ENCODE peak calls at places on chromosomes 1 and 21, in nine cellular contexts. I, O, W, T, L, A, P, Q and V are unnamed samples.

GRCh38 chr1:211610779-211611556 is 32.0 kb upstream of the SLC30A1 start:
- DNase-seq in O (peak), L (peak), T (peak), A (no peak), Q (no peak), P (peak), W (no peak), I (no peak), V (no peak)

GRCh38 chr1:20903452-20903851 is 116.3 kb upstream of the HP1BP3 start:
- DNase-seq in I (no peak), W (peak), L (no peak), O (peak), P (no peak), Q (no peak), T (peak), A (no peak), V (no peak)

GRCh38 chr1:83978056-83978455 is 20.9 kb downstream of the TTLL7 start:
- DNase-seq in A (no peak), Q (no peak), I (no peak), O (no peak), W (no peak), L (no peak), P (no peak), T (no peak), V (no peak)

GRCh38 chr1:187839873-187840272 is 1011.1 kb downstream of the PLA2G4A start:
- DNase-seq in I (no peak), Q (no peak), O (no peak), P (no peak), A (no peak), W (no peak), L (no peak), T (no peak), V (no peak)

GRCh38 chr1:207748737-207749528 is 2.9 kb upstream of the CD46 start:
- DNase-seq in I (no peak), L (no peak), W (peak), T (no peak), Q (no peak), P (no peak), A (no peak), O (no peak), V (no peak)

GRCh38 chr21:34004984-34005383 is 68.4 kb upstream of the MRPS6 start:
- DNase-seq in L (no peak), A (no peak), T (no peak), O (no peak), P (no peak), Q (peak), I (no peak), W (no peak), V (no peak)

GRCh38 chr1:111272081-111272480 is 18.6 kb upstream of the CHIA start:
- DNase-seq in I (no peak), L (no peak), A (no peak), Q (no peak), P (no peak), W (no peak), O (no peak), T (no peak), V (no peak)

GRCh38 chr1:234893725-234894630 is 234.7 kb downstream of the TOMM20 start:
- DNase-seq in T (peak), O (peak), P (peak), W (peak), I (no peak), Q (no peak), A (no peak), L (no peak), V (no peak)

GRCh38 chr1:201142011-201142853 is 12.0 kb downstream of the TMEM9 start:
- DNase-seq in L (no peak), I (no peak), T (no peak), A (no peak), O (no peak), W (no peak), Q (peak), P (no peak), V (no peak)

GRCh38 chr1:112971006-112971405 is 15.0 kb upstream of the SLC16A1 start:
- DNase-seq in T (no peak), W (no peak), Q (no peak), I (no peak), O (peak), P (peak), L (no peak), A (no peak), V (no peak)

GRCh38 chr21:35015435-35016024 is 33.6 kb downstream of the RUNX1 start:
- DNase-seq in T (no peak), O (no peak), W (no peak), P (no peak), Q (no peak), I (no peak), A (no peak), L (no peak), V (no peak)

GRCh38 chr1:204358145-204358544 is 1.6 kb downstream of the PLEKHA6 start:
- DNase-seq in Q (no peak), A (no peak), W (no peak), T (no peak), I (no peak), P (no peak), O (no peak), L (no peak), V (no peak)

GRCh38 chr1:162905759-162906158 is 44.8 kb upstream of the CCDC190 start:
- DNase-seq in L (no peak), A (no peak), I (no peak), W (peak), O (peak), T (peak), Q (no peak), P (peak), V (no peak)

GRCh38 chr1:202007703-202008489 is 2.5 kb upstream of the ELF3 start:
- DNase-seq in O (no peak), W (peak), I (no peak), P (no peak), Q (no peak), T (peak), L (no peak), A (no peak), V (peak)

GRCh38 chr1:246724725-246725095 is 501 bp downstream of the SCCPDH start:
- DNase-seq in O (peak), L (peak), T (peak), W (peak), A (no peak), I (no peak), P (no peak), Q (no peak), V (peak)

GRCh38 chr1:1758692-1759455 is 19.4 kb downstream of the NADK start:
- DNase-seq in I (no peak), L (no peak), Q (no peak), P (no peak), W (peak), T (no peak), A (no peak), O (no peak), V (peak)

GRCh38 chr1:47703161-47703825 is 265.4 kb downstream of the FOXD2 start:
- DNase-seq in T (peak), L (no peak), A (no peak), O (no peak), Q (no peak), P (peak), W (no peak), I (no peak), V (no peak)

GRCh38 chr1:9397984-9398526 is 105.4 kb downstream of the SPSB1 start:
- DNase-seq in A (no peak), O (peak), T (no peak), L (peak), Q (no peak), W (no peak), P (no peak), I (no peak), V (no peak)

GRCh38 chr1:95095833-95096217 is 21.3 kb upstream of the TLCD4 start:
- DNase-seq in W (no peak), T (no peak), O (no peak), Q (no peak), I (no peak), L (no peak), P (no peak), A (no peak), V (no peak)

GRCh38 chr1:17441265-17441992 is 2.0 kb upstream of the RCC2 start:
- DNase-seq in L (no peak), A (no peak), P (peak), T (no peak), Q (no peak), I (no peak), O (peak), W (peak), V (peak)

GRCh38 chr1:25045480-25046193 is 115.6 kb upstream of the RUNX3 start:
- DNase-seq in P (no peak), A (no peak), T (no peak), W (no peak), L (no peak), Q (no peak), O (no peak), I (no peak), V (no peak)

GRCh38 chr1:234175363-234175762 is 197.9 kb upstream of the COA6 start:
- DNase-seq in I (no peak), W (no peak), Q (no peak), O (no peak), T (no peak), P (no peak), A (no peak), L (no peak), V (no peak)

GRCh38 chr1:216447898-216448568 is 24.8 kb upstream of the USH2A start:
- DNase-seq in P (no peak), O (peak), W (peak), L (no peak), A (no peak), I (no peak), Q (no peak), T (no peak), V (no peak)

GRCh38 chr21:45980697-45981096 is 873 bp upstream of the COL6A1 start:
- DNase-seq in P (no peak), T (no peak), W (no peak), A (no peak), O (no peak), I (no peak), L (no peak), Q (no peak), V (no peak)

GRCh38 chr1:19262047-19262446 is 10.4 kb downstream of the MRTO4 start:
- DNase-seq in A (no peak), T (no peak), P (no peak), I (no peak), W (no peak), O (no peak), L (no peak), Q (no peak), V (no peak)

GRCh38 chr1:158068918-158069317 is 75.5 kb downstream of the KIRREL1 start:
- DNase-seq in P (peak), A (no peak), I (no peak), T (no peak), Q (no peak), W (no peak), L (no peak), O (no peak), V (no peak)

GRCh38 chr21:25997788-25998611 is 172.6 kb downstream of the APP start:
- DNase-seq in A (no peak), W (no peak), O (no peak), L (no peak), T (no peak), Q (peak), I (no peak), P (no peak), V (peak)

GRCh38 chr1:240149488-240150094 is 57.9 kb downstream of the FMN2 start:
- DNase-seq in T (peak), O (peak), P (peak), Q (no peak), A (no peak), I (no peak), L (no peak), W (peak), V (no peak)

GRCh38 chr21:17454315-17455027 is 58.4 kb upstream of the CXADR start:
- DNase-seq in O (peak), Q (peak), L (peak), A (no peak), T (peak), W (peak), P (peak), I (no peak), V (peak)

GRCh38 chr1:84721152-84721551 is 30.9 kb upstream of the SSX2IP start:
- DNase-seq in P (peak), O (peak), I (no peak), T (no peak), L (no peak), A (no peak), W (peak), Q (no peak), V (no peak)

GRCh38 chr1:205161071-205161470 is 39.3 kb upstream of the RBBP5 start:
- DNase-seq in P (no peak), O (no peak), A (no peak), Q (no peak), L (no peak), I (no peak), W (no peak), T (no peak), V (no peak)

GRCh38 chr1:202160377-202160940 is at the start of gene PTPN7:
- DNase-seq in L (no peak), I (peak), T (no peak), W (no peak), P (no peak), Q (no peak), A (peak), O (no peak), V (no peak)

GRCh38 chr21:25735895-25736597 is 1.3 kb downstream of the GABPA start:
- DNase-seq in O (peak), L (no peak), W (no peak), I (no peak), P (peak), Q (no peak), A (no peak), T (peak), V (no peak)

GRCh38 chr1:61563611-61564010 is 161.3 kb downstream of the TM2D1 start:
- DNase-seq in A (no peak), L (no peak), W (no peak), Q (no peak), P (no peak), T (no peak), O (no peak), I (no peak), V (no peak)

GRCh38 chr1:85495556-85495955 is 30.6 kb upstream of the DDAH1 start:
- DNase-seq in W (peak), O (peak), I (no peak), P (peak), T (peak), A (no peak), L (no peak), Q (no peak), V (peak)

GRCh38 chr1:245693116-245693515 is 538.3 kb downstream of the KIF26B start:
- DNase-seq in Q (no peak), O (no peak), A (no peak), P (no peak), T (no peak), I (no peak), W (no peak), L (no peak), V (no peak)